ENCODE peak calls at places on chromosomes 16 and 17, in eight cellular contexts. L, Y, O, X, Z, W, N and K are unnamed samples.

GRCh38 chr17:49708515-49709161 is 874 bp upstream of the SLC35B1 start:
- DNase-seq in L (no peak), X (no peak), N (no peak), Z (peak), W (no peak), Y (peak), O (no peak), K (no peak)

GRCh38 chr16:69350536-69351133 is 951 bp downstream of the TMED6 start:
- DNase-seq in W (no peak), N (no peak), L (no peak), X (no peak), Y (no peak), Z (no peak), O (no peak), K (no peak)

GRCh38 chr16:56971768-56972043 is 10.0 kb downstream of the CETP start:
- DNase-seq in L (no peak), N (no peak), W (no peak), X (no peak), Z (no peak), Y (no peak), O (no peak), K (no peak)

GRCh38 chr17:19343671-19344151 is 18.8 kb downstream of the B9D1 start:
- DNase-seq in L (no peak), Y (no peak), N (no peak), O (no peak), X (no peak), W (no peak), Z (no peak), K (no peak)

GRCh38 chr16:57892447-57893096 is 78.4 kb downstream of the CNGB1 start:
- DNase-seq in N (peak), Y (no peak), O (no peak), X (no peak), W (no peak), L (peak), Z (no peak), K (no peak)

GRCh38 chr17:69235338-69236058 is 6.9 kb upstream of the ABCA10 start:
- DNase-seq in Y (peak), X (peak), N (peak), O (peak), W (peak), L (peak), Z (peak), K (peak)

GRCh38 chr16:86531193-86531550 is 20.8 kb downstream of the FOXF1 start:
- DNase-seq in N (peak), Y (no peak), L (peak), X (no peak), W (no peak), O (peak), Z (no peak), K (no peak)

GRCh38 chr17:45705123-45706009 is 78.8 kb upstream of the CRHR1 start:
- DNase-seq in W (no peak), X (no peak), Y (peak), O (no peak), Z (no peak), L (peak), N (no peak), K (no peak)

GRCh38 chr16:18804540-18804939 is 3.2 kb upstream of the ARL6IP1 start:
- DNase-seq in L (peak), O (no peak), N (no peak), Z (peak), X (no peak), Y (no peak), W (no peak), K (no peak)

GRCh38 chr16:67822511-67822910 is 15.8 kb downstream of the TSNAXIP1 start:
- DNase-seq in O (no peak), Y (peak), W (no peak), Z (no peak), X (no peak), N (no peak), L (no peak), K (no peak)

GRCh38 chr16:62038646-62039045 is 2.4 kb upstream of the CDH8 start:
- DNase-seq in N (no peak), L (no peak), O (no peak), X (no peak), Z (peak), Y (no peak), W (no peak), K (no peak)

GRCh38 chr16:1054660-1055556 is 17.6 kb upstream of the SSTR5 start:
- DNase-seq in Z (peak), X (no peak), L (peak), W (peak), O (peak), N (peak), Y (no peak), K (peak)

GRCh38 chr17:58082341-58082869 is 814 bp upstream of the DYNLL2 start:
- DNase-seq in W (no peak), X (no peak), L (no peak), Z (peak), N (no peak), Y (no peak), O (no peak), K (peak)

GRCh38 chr16:22220076-22220453 is 14.0 kb downstream of the EEF2K start:
- DNase-seq in X (no peak), Y (no peak), W (no peak), N (peak), Z (no peak), L (peak), O (peak), K (no peak)

GRCh38 chr17:75327757-75328156 is 38.5 kb upstream of the SLC25A19 start:
- DNase-seq in Z (no peak), X (no peak), Y (no peak), N (no peak), O (no peak), W (no peak), L (no peak), K (no peak)

GRCh38 chr16:67632415-67633172 is 12.3 kb upstream of the CARMIL2 start:
- DNase-seq in Z (no peak), X (no peak), N (no peak), O (peak), Y (no peak), L (peak), W (no peak), K (no peak)

GRCh38 chr17:521168-521525 is 168.5 kb upstream of the RPH3AL start:
- DNase-seq in N (no peak), Z (no peak), Y (no peak), W (no peak), X (no peak), O (no peak), L (peak), K (no peak)

GRCh38 chr17:83010323-83011200 is 68.8 kb upstream of the METRNL start:
- DNase-seq in Z (no peak), L (no peak), O (no peak), N (no peak), W (no peak), X (no peak), Y (no peak), K (no peak)

GRCh38 chr16:14564881-14565687 is 65.0 kb downstream of the PARN start:
- DNase-seq in Y (peak), W (no peak), L (peak), O (no peak), N (no peak), Z (no peak), X (no peak), K (no peak)

GRCh38 chr17:61129232-61129631 is 270.4 kb upstream of the TBX2 start:
- DNase-seq in W (no peak), L (no peak), O (no peak), N (no peak), X (no peak), Y (no peak), Z (no peak), K (no peak)

GRCh38 chr17:34547453-34548063 is 31.8 kb upstream of the TMEM132E start:
- DNase-seq in W (no peak), L (no peak), N (no peak), Z (no peak), Y (no peak), X (no peak), O (no peak), K (no peak)
- TF ChIP-seq CTCF in W (no peak), L (no peak), N (no peak), Z (no peak), Y (no peak), X (no peak), O (no peak), K (no peak)

GRCh38 chr16:12900599-12901203 is 697 bp upstream of the SHISA9 start:
- DNase-seq in N (no peak), W (peak), L (no peak), O (no peak), Y (no peak), Z (peak), X (no peak), K (peak)

GRCh38 chr16:12899529-12900168 is 1.7 kb upstream of the SHISA9 start:
- DNase-seq in X (no peak), Y (peak), L (no peak), Z (peak), O (no peak), W (no peak), N (no peak), K (no peak)

GRCh38 chr16:12893050-12893750 is 8.2 kb upstream of the SHISA9 start:
- DNase-seq in Y (no peak), O (no peak), Z (no peak), X (no peak), W (no peak), L (no peak), N (no peak), K (no peak)

GRCh38 chr16:12898556-12898955 is 2.8 kb upstream of the SHISA9 start:
- DNase-seq in Z (peak), W (no peak), L (no peak), Y (peak), X (no peak), N (no peak), O (no peak), K (no peak)

DNA sequence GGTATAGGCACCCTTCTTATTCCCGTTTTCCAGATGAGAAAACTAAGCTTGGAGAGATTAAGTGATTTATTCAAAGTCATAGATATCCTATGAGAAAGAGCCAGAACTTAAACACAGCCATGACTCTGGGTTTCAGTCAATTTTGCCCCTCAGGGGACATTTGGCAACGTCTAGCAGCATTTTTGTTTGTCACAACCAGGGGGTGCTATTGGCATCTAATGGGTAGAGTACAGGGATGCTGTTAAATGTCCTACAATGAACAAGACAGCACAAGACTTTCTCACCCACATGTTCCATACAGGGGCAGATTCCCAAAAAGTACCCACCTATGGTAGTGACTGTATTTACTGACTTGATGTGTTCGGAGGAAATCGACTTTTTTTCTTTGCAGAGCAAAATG is 4.8 kb upstream of the SHISA9 start:
- DNase-seq in X (no peak), L (peak), N (no peak), O (no peak), Y (peak), Z (peak), W (peak), K (no peak)
- TF ChIP-seq CTCF in X (no peak), L (peak), N (peak), O (peak), Y (peak), Z (peak), W (peak), K (peak)

GRCh38 chr17:77528516-77529327 is 388.0 kb downstream of the SEC14L1 start:
- DNase-seq in X (no peak), O (peak), L (no peak), Z (peak), Y (no peak), N (no peak), W (peak), K (peak)
- TF ChIP-seq CTCF in X (no peak), O (peak), L (no peak), Z (peak), Y (no peak), N (no peak), W (no peak), K (no peak)

GRCh38 chr16:73196670-73197069 is 148.7 kb upstream of the ZFHX3 start:
- DNase-seq in Z (peak), L (peak), N (peak), W (peak), X (no peak), O (peak), Y (peak), K (peak)
- TF ChIP-seq CTCF in Z (peak), L (peak), N (peak), W (peak), X (no peak), O (peak), Y (peak), K (peak)